ENCODE peak calls at places on chromosomes 4 and X, in six cellular contexts. One of them, this sample, is unnamed.
A peak's percentile ranks its signal among the peaks of the same experiment; 100 is the strongest.

GRCh38 chrX:8629871-8630270 is 102.1 kb downstream of the ANOS1 start:
- DNase-seq in posterior vena cava: no peak
- DNase-seq in CD4-positive, alpha-beta T cell: no peak
- DNase-seq in transverse colon: no peak
- DNase-seq in breast epithelium: no peak
- DNase-seq in naive B cell: no peak
- DNase-seq in this sample: no peak

GRCh38 chr4:83947111-83947510 is 411.2 kb downstream of the GPAT3 start:
- DNase-seq in posterior vena cava: no peak
- DNase-seq in CD4-positive, alpha-beta T cell: no peak
- DNase-seq in transverse colon: no peak
- DNase-seq in breast epithelium: no peak
- DNase-seq in naive B cell: no peak
- DNase-seq in this sample: no peak

GRCh38 chrX:19799319-19800182 is 87.8 kb downstream of the SH3KBP1 start:
- DNase-seq in posterior vena cava: no peak
- DNase-seq in CD4-positive, alpha-beta T cell: peak; percentile 48
- DNase-seq in transverse colon: no peak
- DNase-seq in breast epithelium: no peak
- DNase-seq in naive B cell: no peak
- DNase-seq in this sample: no peak

GRCh38 chr4:169399976-169400767 is 129.4 kb upstream of the SH3RF1 start:
- DNase-seq in posterior vena cava: no peak
- DNase-seq in CD4-positive, alpha-beta T cell: no peak
- DNase-seq in transverse colon: no peak
- DNase-seq in breast epithelium: no peak
- DNase-seq in naive B cell: no peak
- DNase-seq in this sample: no peak

GRCh38 chrX:46666831-46667230 is 92.1 kb downstream of the SLC9A7 start:
- DNase-seq in posterior vena cava: no peak
- DNase-seq in CD4-positive, alpha-beta T cell: no peak
- DNase-seq in transverse colon: no peak
- DNase-seq in breast epithelium: no peak
- DNase-seq in naive B cell: no peak
- DNase-seq in this sample: no peak

GRCh38 chr4:76301068-76301774 is 5.3 kb upstream of the STBD1 start:
- DNase-seq in posterior vena cava: no peak
- DNase-seq in CD4-positive, alpha-beta T cell: no peak
- DNase-seq in transverse colon: no peak
- DNase-seq in breast epithelium: no peak
- DNase-seq in naive B cell: no peak
- DNase-seq in this sample: peak; percentile 46

GRCh38 chr4:167509551-167509950 is 275.3 kb upstream of the SPOCK3 start:
- DNase-seq in posterior vena cava: no peak
- DNase-seq in CD4-positive, alpha-beta T cell: no peak
- DNase-seq in transverse colon: no peak
- DNase-seq in breast epithelium: no peak
- DNase-seq in naive B cell: no peak
- DNase-seq in this sample: no peak

GRCh38 chr4:81648576-81649272 is 177.0 kb upstream of the RASGEF1B start:
- DNase-seq in posterior vena cava: no peak
- DNase-seq in CD4-positive, alpha-beta T cell: peak; percentile 24
- DNase-seq in transverse colon: peak; percentile 15
- DNase-seq in breast epithelium: no peak
- DNase-seq in naive B cell: peak; percentile 71
- DNase-seq in this sample: no peak

GRCh38 chr4:5166377-5166776 is 115.1 kb downstream of the STK32B start:
- DNase-seq in posterior vena cava: no peak
- DNase-seq in CD4-positive, alpha-beta T cell: no peak
- DNase-seq in transverse colon: no peak
- DNase-seq in breast epithelium: no peak
- DNase-seq in naive B cell: no peak
- DNase-seq in this sample: no peak

GRCh38 chr4:177297781-177298391 is 11.8 kb upstream of the NEIL3 start:
- DNase-seq in posterior vena cava: no peak
- DNase-seq in CD4-positive, alpha-beta T cell: no peak
- DNase-seq in transverse colon: no peak
- DNase-seq in breast epithelium: no peak
- DNase-seq in naive B cell: no peak
- DNase-seq in this sample: no peak

GRCh38 chr4:42282081-42282901 is 115.0 kb upstream of the SHISA3 start:
- DNase-seq in posterior vena cava: no peak
- DNase-seq in CD4-positive, alpha-beta T cell: no peak
- DNase-seq in transverse colon: no peak
- DNase-seq in breast epithelium: no peak
- DNase-seq in naive B cell: peak; percentile 11
- DNase-seq in this sample: peak; percentile 58

GRCh38 chrX:37921758-37922157 is 74.4 kb upstream of the DYNLT3 start:
- DNase-seq in posterior vena cava: no peak
- DNase-seq in CD4-positive, alpha-beta T cell: no peak
- DNase-seq in transverse colon: no peak
- DNase-seq in breast epithelium: no peak
- DNase-seq in naive B cell: no peak
- DNase-seq in this sample: no peak

GRCh38 chrX:144327515-144327914 is 443.6 kb downstream of the UBE2NL start:
- DNase-seq in posterior vena cava: no peak
- DNase-seq in CD4-positive, alpha-beta T cell: no peak
- DNase-seq in transverse colon: no peak
- DNase-seq in breast epithelium: no peak
- DNase-seq in naive B cell: no peak
- DNase-seq in this sample: no peak

GRCh38 chrX:57286507-57287251 is at the start of gene FAAH2:
- DNase-seq in posterior vena cava: no peak
- DNase-seq in CD4-positive, alpha-beta T cell: peak; percentile 82
- DNase-seq in transverse colon: peak; percentile 79
- DNase-seq in breast epithelium: peak; percentile 73
- DNase-seq in naive B cell: no peak
- DNase-seq in this sample: peak; percentile 86

GRCh38 chr4:152257601-152258066 is 278.3 kb downstream of the FBXW7 start:
- DNase-seq in posterior vena cava: no peak
- DNase-seq in CD4-positive, alpha-beta T cell: no peak
- DNase-seq in transverse colon: no peak
- DNase-seq in breast epithelium: no peak
- DNase-seq in naive B cell: no peak
- DNase-seq in this sample: no peak

GRCh38 chr4:186297013-186297645 is 31.1 kb downstream of the F11 start:
- DNase-seq in posterior vena cava: no peak
- DNase-seq in CD4-positive, alpha-beta T cell: no peak
- DNase-seq in transverse colon: no peak
- DNase-seq in breast epithelium: no peak
- DNase-seq in naive B cell: no peak
- DNase-seq in this sample: peak; percentile 8

GRCh38 chr4:118281611-118282442 is 71.0 kb downstream of the PRSS12 start:
- DNase-seq in posterior vena cava: no peak
- DNase-seq in CD4-positive, alpha-beta T cell: no peak
- DNase-seq in transverse colon: no peak
- DNase-seq in breast epithelium: no peak
- DNase-seq in naive B cell: no peak
- DNase-seq in this sample: no peak